ENCODE peak calls at places on chromosome 16, in ten cellular contexts. R is stomach, L is sigmoid colon, H is A549, Y is heart left ventricle, D is GM12878, Q is tibial nerve, A is prostate gland, C is K562, S is testis. B is an unnamed sample.

GRCh38 chr16:10531582-10531981 is 48.8 kb downstream of the EMP2 start:
- DNase-seq in R (no peak), L (no peak), H (no peak), Y (no peak), D (no peak), Q (no peak), A (no peak), C (no peak), S (no peak), B (no peak)

GRCh38 chr16:11322823-11323222 is 22.4 kb upstream of the RMI2 start:
- DNase-seq in R (no peak), L (no peak), H (no peak), Y (no peak), D (no peak), Q (no peak), A (no peak), C (no peak), S (no peak), B (no peak)

GRCh38 chr16:87550510-87550961 is 51.8 kb upstream of the JPH3 start:
- DNase-seq in R (peak), L (no peak), H (peak), Y (peak), D (no peak), Q (no peak), A (peak), C (peak), S (peak), B (peak)

GRCh38 chr16:68062910-68063393 is 22.2 kb upstream of the NFATC3 start:
- DNase-seq in R (peak), L (peak), H (no peak), Y (no peak), D (no peak), Q (no peak), A (no peak), C (no peak), S (no peak), B (no peak)

GRCh38 chr16:27475561-27475960 is 73.6 kb downstream of the IL21R start:
- DNase-seq in R (no peak), L (no peak), H (no peak), Y (no peak), D (no peak), Q (no peak), A (no peak), C (no peak), S (no peak), B (no peak)

GRCh38 chr16:1938910-1939309 is 4.1 kb downstream of the MSRB1 start:
- DNase-seq in R (no peak), L (no peak), H (no peak), Y (no peak), D (no peak), Q (no peak), A (no peak), C (no peak), S (no peak), B (no peak)

GRCh38 chr16:65305588-65305987 is 183.7 kb upstream of the CDH11 start:
- DNase-seq in R (no peak), L (no peak), H (no peak), Y (no peak), D (no peak), Q (no peak), A (no peak), C (no peak), S (no peak), B (no peak)

GRCh38 chr16:15961060-15961511 is 11.7 kb downstream of the ABCC1 start:
- DNase-seq in R (no peak), L (no peak), H (no peak), Y (no peak), D (peak), Q (no peak), A (no peak), C (no peak), S (no peak), B (no peak)

GRCh38 chr16:27813591-27813990 is 249.9 kb downstream of the GSG1L start:
- DNase-seq in R (no peak), L (peak), H (no peak), Y (no peak), D (no peak), Q (no peak), A (no peak), C (no peak), S (no peak), B (no peak)

GRCh38 chr16:59878479-59878878 is 1144.4 kb upstream of the GOT2 start:
- DNase-seq in R (peak), L (no peak), H (peak), Y (no peak), D (no peak), Q (no peak), A (no peak), C (no peak), S (no peak), B (no peak)

GRCh38 chr16:11034005-11034404 is 89.6 kb downstream of the CLEC16A start:
- DNase-seq in R (no peak), L (peak), H (no peak), Y (no peak), D (no peak), Q (peak), A (no peak), C (no peak), S (no peak), B (peak)

GRCh38 chr16:8740775-8741355 is 56.6 kb downstream of the TMEM186 start:
- DNase-seq in R (peak), L (peak), H (no peak), Y (peak), D (no peak), Q (no peak), A (peak), C (no peak), S (peak), B (no peak)

GRCh38 chr16:87344931-87345631 is 27.9 kb upstream of the C16orf95 start:
- DNase-seq in R (peak), L (no peak), H (no peak), Y (peak), D (no peak), Q (peak), A (no peak), C (no peak), S (no peak), B (peak)

GRCh38 chr16:11087691-11088431 is 143.5 kb downstream of the CLEC16A start:
- DNase-seq in R (no peak), L (no peak), H (no peak), Y (peak), D (no peak), Q (no peak), A (no peak), C (no peak), S (no peak), B (no peak)

DNA sequence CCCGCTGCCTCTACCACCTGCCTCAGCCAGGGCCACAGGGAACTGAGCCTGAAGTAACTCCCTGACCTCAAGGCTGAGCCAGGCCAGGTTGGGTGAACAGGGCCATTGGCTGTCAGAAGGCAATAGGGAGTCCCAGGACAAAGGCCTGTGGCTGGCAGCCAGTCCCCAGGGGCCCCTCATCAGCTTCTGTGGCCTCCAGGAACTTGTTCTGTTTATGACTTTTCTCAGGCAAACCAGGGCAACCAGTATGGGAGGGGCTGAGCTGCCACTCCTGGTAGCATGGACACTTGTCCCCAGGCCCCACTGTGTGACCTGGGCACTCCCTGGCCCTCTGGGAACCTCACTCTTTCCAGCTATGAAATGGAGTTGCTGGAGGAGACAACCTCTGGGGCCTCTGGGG is 40.1 kb downstream of the CPNE2 start:
- DNase-seq in R (no peak), L (no peak), H (no peak), Y (no peak), D (no peak), Q (no peak), A (no peak), C (no peak), S (no peak), B (no peak)
- TF ChIP-seq POLR2A in R (no peak), L (no peak), H (no peak), Y (no peak), D (no peak), Q (no peak), A (no peak), C (no peak), S (no peak), B (no peak)

GRCh38 chr16:84832488-84833141 is 12.8 kb downstream of the CRISPLD2 start:
- DNase-seq in R (peak), L (peak), H (no peak), Y (peak), D (no peak), Q (peak), A (peak), C (no peak), S (peak), B (peak)
- H3K27ac ChIP-seq in R (peak), L (peak), H (no peak), Y (peak), D (no peak), Q (peak), A (peak), C (no peak), S (peak), B (peak)

GRCh38 chr16:4350365-4350786 is 745 bp downstream of the PAM16 start:
- DNase-seq in R (no peak), L (no peak), H (no peak), Y (no peak), D (no peak), Q (no peak), A (no peak), C (no peak), S (no peak), B (no peak)

GRCh38 chr16:4352843-4353242 is 1.7 kb upstream of the PAM16 start:
- DNase-seq in R (no peak), L (no peak), H (no peak), Y (no peak), D (no peak), Q (no peak), A (no peak), C (no peak), S (no peak), B (no peak)

GRCh38 chr16:4351880-4352279 is 759 bp upstream of the PAM16 start:
- DNase-seq in R (no peak), L (peak), H (no peak), Y (no peak), D (no peak), Q (no peak), A (no peak), C (peak), S (no peak), B (no peak)

GRCh38 chr16:4349332-4349731 is 1.8 kb downstream of the PAM16 start:
- DNase-seq in R (no peak), L (no peak), H (no peak), Y (no peak), D (no peak), Q (no peak), A (no peak), C (no peak), S (no peak), B (no peak)

DNA sequence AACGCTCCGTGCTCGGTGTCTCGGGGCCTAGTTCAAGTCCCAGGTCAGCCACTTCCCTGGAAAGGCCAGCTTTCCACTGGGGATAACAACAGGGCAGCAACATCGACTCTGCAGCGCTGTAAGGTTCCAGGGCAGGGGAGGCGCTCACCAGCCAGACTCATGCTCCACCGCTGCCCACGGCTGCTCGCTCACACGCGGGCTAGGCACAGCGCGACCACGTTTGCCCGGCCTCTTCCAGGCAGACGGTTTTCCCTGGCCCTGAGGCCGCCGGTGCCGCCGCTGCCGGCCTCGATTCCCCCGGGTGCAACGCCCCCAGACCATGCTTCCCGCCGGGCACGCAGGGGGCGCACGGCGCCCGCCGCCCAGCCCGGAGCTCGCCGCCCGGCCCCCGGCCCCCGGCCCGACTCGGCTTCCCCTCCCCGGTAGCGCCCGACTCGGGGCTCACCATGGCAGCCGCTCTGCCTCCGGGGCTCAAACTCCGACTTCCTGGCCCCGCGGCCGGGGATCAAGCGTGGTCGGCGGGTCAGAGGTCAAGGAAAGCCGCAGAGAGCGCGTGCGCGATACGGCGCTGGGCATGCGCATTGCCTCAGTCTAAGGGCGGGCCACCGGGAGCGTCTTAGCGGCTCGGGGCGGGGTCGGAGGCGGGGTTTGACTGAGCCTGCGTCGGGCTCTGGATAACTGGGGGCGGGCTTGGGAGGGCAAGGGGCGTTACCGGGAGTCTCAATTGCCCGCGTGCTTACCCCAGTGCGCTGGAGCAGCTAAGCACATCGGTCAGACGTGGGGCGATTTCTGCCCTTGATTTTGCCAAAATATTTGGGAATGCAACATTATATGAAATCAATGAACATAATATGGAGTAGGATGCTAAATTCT is at the start of gene PAM16:
- DNase-seq in R (peak), L (peak), H (peak), Y (peak), D (peak), Q (peak), A (peak), C (peak), S (peak), B (peak)
- TF ChIP-seq POLR2A in R (no peak), L (no peak), H (peak), Y (peak), D (peak), Q (peak), A (no peak), C (peak), S (no peak), B (no peak)

GRCh38 chr16:71396589-71396988 is 38.1 kb downstream of the CALB2 start:
- DNase-seq in R (no peak), L (no peak), H (no peak), Y (no peak), D (no peak), Q (no peak), A (no peak), C (no peak), S (no peak), B (no peak)
- H3K27ac ChIP-seq in R (no peak), L (no peak), H (no peak), Y (no peak), D (no peak), Q (no peak), A (no peak), C (no peak), S (no peak), B (no peak)

GRCh38 chr16:84186685-84187437 is at the start of gene TAF1C:
- DNase-seq in R (peak), L (peak), H (peak), Y (peak), D (peak), Q (peak), A (peak), C (peak), S (peak), B (peak)
- TF ChIP-seq POLR2A in R (no peak), L (no peak), H (peak), Y (peak), D (peak), Q (no peak), A (peak), C (peak), S (no peak), B (peak)

DNA sequence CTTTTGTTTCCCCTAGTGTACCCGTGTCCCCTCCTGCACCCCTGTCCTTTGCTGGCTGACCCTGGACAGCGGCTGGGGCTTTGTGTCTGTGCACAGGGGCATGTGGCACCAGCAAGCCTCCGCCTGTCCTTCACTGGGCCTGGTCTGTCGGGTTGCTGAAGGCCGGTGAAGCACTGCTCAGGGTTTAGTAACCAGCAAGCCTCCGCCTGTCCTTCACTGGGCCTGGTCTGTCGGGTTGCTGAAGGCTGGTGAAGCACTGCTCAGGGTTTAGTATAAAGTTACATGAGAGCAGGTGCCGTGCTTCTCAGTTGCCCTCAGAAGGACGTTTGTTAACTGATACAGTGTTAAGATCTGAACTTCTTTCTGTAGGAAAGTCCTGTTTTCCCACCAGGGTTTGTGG is 33.8 kb downstream of the DEF8 start:
- DNase-seq in R (no peak), L (no peak), H (no peak), Y (no peak), D (no peak), Q (no peak), A (no peak), C (no peak), S (no peak), B (no peak)
- H3K27ac ChIP-seq in R (no peak), L (no peak), H (no peak), Y (no peak), D (no peak), Q (no peak), A (no peak), C (no peak), S (no peak), B (no peak)

GRCh38 chr16:31083981-31084380 is 4.8 kb downstream of the PRSS53 start:
- DNase-seq in R (no peak), L (peak), H (no peak), Y (no peak), D (no peak), Q (no peak), A (no peak), C (no peak), S (no peak), B (no peak)
- TF ChIP-seq POLR2A in R (no peak), L (no peak), H (no peak), Y (no peak), D (no peak), Q (no peak), A (no peak), C (no peak), S (no peak), B (no peak)

DNA sequence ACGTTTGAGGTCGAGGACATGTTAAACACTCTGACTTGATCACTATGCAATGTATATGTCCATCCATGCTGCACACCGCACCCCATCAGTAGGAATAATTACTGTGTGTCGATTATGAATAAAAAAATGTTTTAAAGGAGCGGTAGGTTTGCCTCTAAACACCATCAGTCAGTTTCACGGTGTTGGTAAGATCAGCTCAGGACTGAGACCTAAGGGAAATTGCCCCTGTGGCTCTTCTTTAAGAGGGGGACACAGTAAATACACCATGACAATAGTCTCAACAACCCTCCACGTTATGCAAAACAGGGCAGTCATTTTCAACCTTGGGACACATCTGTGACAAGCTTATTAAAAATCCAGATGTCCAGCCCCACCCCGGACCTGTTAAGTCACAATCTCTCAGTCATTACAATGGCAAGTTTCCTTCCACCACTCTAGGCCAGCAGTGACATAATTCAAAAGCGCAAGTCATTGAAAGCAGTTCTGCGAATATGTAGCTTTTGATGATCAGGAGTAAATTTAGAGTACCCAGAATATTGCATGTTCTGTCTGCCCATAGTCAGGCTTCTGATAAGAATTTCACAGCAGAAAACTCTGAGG is 1.2 kb downstream of the ATMIN start:
- DNase-seq in R (no peak), L (no peak), H (peak), Y (peak), D (no peak), Q (no peak), A (no peak), C (peak), S (no peak), B (no peak)
- H3K27ac ChIP-seq in R (peak), L (peak), H (peak), Y (peak), D (no peak), Q (peak), A (peak), C (peak), S (peak), B (no peak)

GRCh38 chr16:69133555-69133954 is 1.1 kb downstream of the UTP4 start:
- DNase-seq in R (no peak), L (no peak), H (no peak), Y (no peak), D (no peak), Q (no peak), A (no peak), C (no peak), S (no peak), B (no peak)

GRCh38 chr16:69130461-69130860 is 1.9 kb downstream of the CHTF8 start:
- DNase-seq in R (no peak), L (no peak), H (no peak), Y (no peak), D (no peak), Q (no peak), A (no peak), C (no peak), S (no peak), B (no peak)

GRCh38 chr16:69132424-69133252 is at the start of the genes CHTF8 and UTP4:
- DNase-seq in R (peak), L (peak), H (peak), Y (peak), D (no peak), Q (peak), A (peak), C (peak), S (peak), B (peak)

GRCh38 chr16:69131749-69132423 is 502 bp downstream of the CHTF8 start:
- DNase-seq in R (peak), L (peak), H (peak), Y (peak), D (peak), Q (peak), A (peak), C (peak), S (peak), B (peak)

DNA sequence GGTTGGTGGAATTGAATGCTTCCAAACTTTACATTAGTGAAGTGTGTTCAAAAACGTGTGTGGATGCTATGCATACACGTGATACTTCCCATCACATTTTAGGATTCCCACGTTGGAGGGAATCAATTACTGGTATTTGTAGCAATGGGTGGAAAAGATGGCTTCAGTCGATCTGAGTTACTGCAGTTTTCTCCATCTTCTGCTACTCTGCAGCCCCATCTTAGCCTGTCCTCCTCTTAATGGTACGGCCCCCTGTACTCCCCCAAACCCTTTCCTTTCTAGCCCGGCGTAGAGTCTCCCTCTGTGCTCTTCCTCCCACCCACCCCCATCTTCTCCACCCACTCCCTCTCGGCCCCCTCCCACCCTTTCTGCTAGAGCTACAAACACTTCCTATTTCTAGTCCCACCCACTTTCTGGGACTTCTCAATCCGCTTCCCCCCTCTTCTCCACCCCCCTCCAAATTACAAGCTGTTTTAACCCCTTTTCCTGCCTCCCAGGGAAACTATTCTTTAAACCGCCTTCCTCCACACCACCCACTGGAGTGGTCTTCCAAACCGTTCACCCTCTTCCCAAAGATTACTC is 1.1 kb downstream of the CHTF8 start:
- DNase-seq in R (no peak), L (no peak), H (peak), Y (no peak), D (no peak), Q (no peak), A (no peak), C (peak), S (peak), B (no peak)
- TF ChIP-seq POLR2A in R (no peak), L (no peak), H (no peak), Y (no peak), D (no peak), Q (no peak), A (no peak), C (no peak), S (no peak), B (no peak)